ENCODE peak calls at places on chromosomes 11 and 22, in eight cellular contexts. R, V, P, J, L, N, Y and C are unnamed samples.

GRCh38 chr11:60872124-60872951 is 5.0 kb downstream of the ZP1 start:
- DNase-seq in R (no peak), V (peak), P (no peak), J (peak), L (no peak), N (no peak), Y (no peak), C (no peak)

GRCh38 chr11:65047581-65048422 is 6.8 kb downstream of the SAC3D1 start:
- DNase-seq in R (no peak), V (no peak), P (no peak), J (no peak), L (no peak), N (no peak), Y (no peak), C (no peak)

GRCh38 chr11:35983965-35984364 is 40.1 kb downstream of the LDLRAD3 start:
- DNase-seq in R (no peak), V (no peak), P (no peak), J (no peak), L (no peak), N (no peak), Y (no peak), C (no peak)

GRCh38 chr11:75554258-75555022 is 7.6 kb upstream of the SERPINH1 start:
- DNase-seq in R (no peak), V (no peak), P (peak), J (peak), L (peak), N (peak), Y (peak), C (no peak)

GRCh38 chr11:16603890-16604783 is 134.3 kb upstream of the C11orf58 start:
- DNase-seq in R (no peak), V (no peak), P (peak), J (no peak), L (no peak), N (peak), Y (peak), C (no peak)

GRCh38 chr11:111870113-111870512 is 1.3 kb downstream of the ALG9 start:
- DNase-seq in R (no peak), V (peak), P (no peak), J (no peak), L (no peak), N (no peak), Y (no peak), C (no peak)

GRCh38 chr22:31853736-31854500 is 90.4 kb upstream of the YWHAH start:
- DNase-seq in R (no peak), V (no peak), P (no peak), J (no peak), L (no peak), N (no peak), Y (no peak), C (no peak)

GRCh38 chr11:115670538-115671200 is 166.5 kb upstream of the CADM1 start:
- DNase-seq in R (no peak), V (peak), P (no peak), J (no peak), L (peak), N (no peak), Y (peak), C (no peak)

GRCh38 chr11:73752903-73753302 is 8.0 kb downstream of the RAB6A start:
- DNase-seq in R (no peak), V (no peak), P (no peak), J (no peak), L (no peak), N (no peak), Y (no peak), C (no peak)

GRCh38 chr11:38711110-38711509 is 2113.1 kb upstream of the RAG2 start:
- DNase-seq in R (no peak), V (no peak), P (no peak), J (no peak), L (no peak), N (no peak), Y (no peak), C (no peak)

GRCh38 chr11:111911563-111912401 is at the start of gene CRYAB:
- DNase-seq in R (no peak), V (peak), P (peak), J (peak), L (no peak), N (no peak), Y (no peak), C (no peak)

GRCh38 chr11:72574046-72574445 is 100.2 kb downstream of the PDE2A start:
- DNase-seq in R (no peak), V (no peak), P (peak), J (no peak), L (peak), N (no peak), Y (no peak), C (no peak)

GRCh38 chr11:115716577-115717214 is 212.5 kb upstream of the CADM1 start:
- DNase-seq in R (no peak), V (no peak), P (no peak), J (no peak), L (no peak), N (no peak), Y (no peak), C (no peak)

GRCh38 chr11:87038235-87038960 is 664 bp downstream of the TMEM135 start:
- DNase-seq in R (no peak), V (peak), P (no peak), J (no peak), L (no peak), N (no peak), Y (no peak), C (no peak)

GRCh38 chr11:45110562-45110961 is 35.9 kb upstream of the PRDM11 start:
- DNase-seq in R (no peak), V (peak), P (no peak), J (no peak), L (peak), N (peak), Y (peak), C (peak)

GRCh38 chr11:46682773-46683752 is 17.4 kb downstream of the ARHGAP1 start:
- DNase-seq in R (no peak), V (peak), P (no peak), J (no peak), L (no peak), N (no peak), Y (no peak), C (no peak)

GRCh38 chr11:10502770-10503169 is 38.2 kb downstream of the RNF141 start:
- DNase-seq in R (no peak), V (no peak), P (no peak), J (no peak), L (no peak), N (no peak), Y (no peak), C (no peak)

GRCh38 chr11:65429724-65430405 is 7.3 kb downstream of the NEAT1 start:
- DNase-seq in R (no peak), V (peak), P (peak), J (no peak), L (peak), N (no peak), Y (no peak), C (no peak)

GRCh38 chr22:21978564-21979386 is 3.8 kb downstream of the TOP3B start:
- DNase-seq in R (no peak), V (no peak), P (no peak), J (no peak), L (no peak), N (no peak), Y (no peak), C (no peak)

GRCh38 chr22:39474351-39474991 is 17.7 kb downstream of the MGAT3 start:
- DNase-seq in R (no peak), V (no peak), P (no peak), J (no peak), L (peak), N (no peak), Y (no peak), C (no peak)

GRCh38 chr11:119339581-119340334 is 925 bp downstream of the C1QTNF5 start:
- DNase-seq in R (peak), V (no peak), P (peak), J (no peak), L (peak), N (peak), Y (no peak), C (no peak)

GRCh38 chr11:119094816-119095065 is 6.9 kb downstream of the DPAGT1 start:
- DNase-seq in R (no peak), V (peak), P (peak), J (peak), L (peak), N (peak), Y (no peak), C (no peak)

GRCh38 chr11:71490731-71491390 is 36.2 kb upstream of the KRTAP5-7 start:
- DNase-seq in R (no peak), V (no peak), P (peak), J (no peak), L (no peak), N (no peak), Y (no peak), C (no peak)

GRCh38 chr22:27094633-27095308 is 437.4 kb downstream of the MIAT start:
- DNase-seq in R (no peak), V (no peak), P (no peak), J (no peak), L (no peak), N (no peak), Y (no peak), C (no peak)

GRCh38 chr22:39250838-39251237 is 6.1 kb upstream of the PDGFB start:
- DNase-seq in R (no peak), V (no peak), P (no peak), J (no peak), L (no peak), N (no peak), Y (no peak), C (no peak)

GRCh38 chr11:89660234-89660633 is 49.9 kb upstream of the TRIM77 start:
- DNase-seq in R (no peak), V (no peak), P (no peak), J (no peak), L (no peak), N (no peak), Y (no peak), C (no peak)

GRCh38 chr22:27801197-27801615 is 350 bp downstream of the MN1 start:
- DNase-seq in R (peak), V (no peak), P (no peak), J (no peak), L (no peak), N (peak), Y (peak), C (no peak)

GRCh38 chr11:26333906-26334305 is 2.0 kb downstream of the ANO3 start:
- DNase-seq in R (no peak), V (peak), P (no peak), J (peak), L (no peak), N (no peak), Y (no peak), C (no peak)

GRCh38 chr22:34045311-34045710 is 125.0 kb upstream of the LARGE1 start:
- DNase-seq in R (no peak), V (no peak), P (no peak), J (no peak), L (no peak), N (no peak), Y (no peak), C (no peak)

GRCh38 chr11:116852261-116853125 is 15.1 kb upstream of the APOA1 start:
- DNase-seq in R (no peak), V (peak), P (no peak), J (no peak), L (no peak), N (no peak), Y (no peak), C (no peak)

GRCh38 chr11:88475991-88476418 is 138.5 kb upstream of the CTSC start:
- DNase-seq in R (no peak), V (peak), P (no peak), J (no peak), L (no peak), N (no peak), Y (no peak), C (no peak)

GRCh38 chr11:60838132-60838531 is 3.8 kb upstream of the CCDC86 start:
- DNase-seq in R (no peak), V (no peak), P (no peak), J (no peak), L (no peak), N (no peak), Y (no peak), C (no peak)

GRCh38 chr22:18947905-18948304 is 11.8 kb upstream of the PRODH start:
- DNase-seq in R (no peak), V (no peak), P (peak), J (no peak), L (no peak), N (no peak), Y (no peak), C (no peak)

GRCh38 chr22:27217154-27217553 is 559.8 kb downstream of the MIAT start:
- DNase-seq in R (no peak), V (no peak), P (no peak), J (no peak), L (peak), N (no peak), Y (no peak), C (no peak)

GRCh38 chr11:64745219-64745522 is 1.2 kb upstream of the RASGRP2 start:
- DNase-seq in R (peak), V (no peak), P (peak), J (no peak), L (no peak), N (no peak), Y (no peak), C (no peak)

GRCh38 chr11:62712413-62712812 is 4.9 kb downstream of the GNG3 start:
- DNase-seq in R (no peak), V (no peak), P (no peak), J (no peak), L (no peak), N (no peak), Y (no peak), C (no peak)

GRCh38 chr22:43441216-43441615 is 29.4 kb downstream of the MPPED1 start:
- DNase-seq in R (no peak), V (no peak), P (peak), J (no peak), L (no peak), N (no peak), Y (no peak), C (no peak)